ENCODE peak calls at places on chromosome 9, in six cellular contexts. One of them, this sample, is unnamed.

GRCh38 chr9:131614340-131614739 is 69.0 kb downstream of the PRRT1B start:
- DNase-seq in heart left ventricle: no peak
- DNase-seq in fibroblast of lung: no peak
- DNase-seq in psoas muscle: peak; percentile 36
- DNase-seq in lower lobe of right lung: peak; percentile 10
- DNase-seq in sigmoid colon: no peak
- DNase-seq in this sample: no peak

GRCh38 chr9:36731576-36731975 is 158.9 kb downstream of the MELK start:
- DNase-seq in heart left ventricle: no peak
- DNase-seq in fibroblast of lung: peak; percentile 84
- DNase-seq in psoas muscle: no peak
- DNase-seq in lower lobe of right lung: no peak
- DNase-seq in sigmoid colon: no peak
- DNase-seq in this sample: no peak

GRCh38 chr9:93300585-93301081 is 116.7 kb downstream of the WNK2 start:
- DNase-seq in heart left ventricle: no peak
- DNase-seq in fibroblast of lung: no peak
- DNase-seq in psoas muscle: no peak
- DNase-seq in lower lobe of right lung: no peak
- DNase-seq in sigmoid colon: peak; percentile 50
- DNase-seq in this sample: peak; percentile 8

GRCh38 chr9:130898552-130898852 is 1.9 kb upstream of the QRFP start:
- DNase-seq in heart left ventricle: no peak
- DNase-seq in fibroblast of lung: no peak
- DNase-seq in psoas muscle: no peak
- DNase-seq in lower lobe of right lung: no peak
- DNase-seq in sigmoid colon: no peak
- DNase-seq in this sample: no peak

GRCh38 chr9:133892193-133892920 is 99.8 kb downstream of the VAV2 start:
- DNase-seq in heart left ventricle: no peak
- DNase-seq in fibroblast of lung: no peak
- DNase-seq in psoas muscle: no peak
- DNase-seq in lower lobe of right lung: no peak
- DNase-seq in sigmoid colon: no peak
- DNase-seq in this sample: no peak

GRCh38 chr9:61665829-61666228 is 476.0 kb downstream of the SPATA31A7 start:
- DNase-seq in heart left ventricle: no peak
- DNase-seq in fibroblast of lung: no peak
- DNase-seq in psoas muscle: no peak
- DNase-seq in lower lobe of right lung: no peak
- DNase-seq in sigmoid colon: no peak
- DNase-seq in this sample: no peak

GRCh38 chr9:133754187-133754586 is 16.0 kb upstream of the SARDH start:
- DNase-seq in heart left ventricle: no peak
- DNase-seq in fibroblast of lung: no peak
- DNase-seq in psoas muscle: no peak
- DNase-seq in lower lobe of right lung: no peak
- DNase-seq in sigmoid colon: peak; percentile 20
- DNase-seq in this sample: peak; percentile 8

GRCh38 chr9:38091310-38092199 is 22.5 kb upstream of the SHB start:
- DNase-seq in heart left ventricle: no peak
- DNase-seq in fibroblast of lung: no peak
- DNase-seq in psoas muscle: no peak
- DNase-seq in lower lobe of right lung: no peak
- DNase-seq in sigmoid colon: peak; percentile 27
- DNase-seq in this sample: no peak

GRCh38 chr9:106930477-106930876 is 67.5 kb downstream of the ZNF462 start:
- DNase-seq in heart left ventricle: no peak
- DNase-seq in fibroblast of lung: no peak
- DNase-seq in psoas muscle: no peak
- DNase-seq in lower lobe of right lung: no peak
- DNase-seq in sigmoid colon: no peak
- DNase-seq in this sample: no peak
- H3K27ac ChIP-seq in heart left ventricle: no peak overlapping the region
- H3K27ac ChIP-seq in fibroblast of lung: no peak overlapping the region
- H3K27ac ChIP-seq in psoas muscle: no peak overlapping the region
- H3K27ac ChIP-seq in lower lobe of right lung: no peak overlapping the region
- H3K27ac ChIP-seq in sigmoid colon: peak overlapping the region; percentile 39
- H3K27ac ChIP-seq in this sample: no peak overlapping the region

DNA sequence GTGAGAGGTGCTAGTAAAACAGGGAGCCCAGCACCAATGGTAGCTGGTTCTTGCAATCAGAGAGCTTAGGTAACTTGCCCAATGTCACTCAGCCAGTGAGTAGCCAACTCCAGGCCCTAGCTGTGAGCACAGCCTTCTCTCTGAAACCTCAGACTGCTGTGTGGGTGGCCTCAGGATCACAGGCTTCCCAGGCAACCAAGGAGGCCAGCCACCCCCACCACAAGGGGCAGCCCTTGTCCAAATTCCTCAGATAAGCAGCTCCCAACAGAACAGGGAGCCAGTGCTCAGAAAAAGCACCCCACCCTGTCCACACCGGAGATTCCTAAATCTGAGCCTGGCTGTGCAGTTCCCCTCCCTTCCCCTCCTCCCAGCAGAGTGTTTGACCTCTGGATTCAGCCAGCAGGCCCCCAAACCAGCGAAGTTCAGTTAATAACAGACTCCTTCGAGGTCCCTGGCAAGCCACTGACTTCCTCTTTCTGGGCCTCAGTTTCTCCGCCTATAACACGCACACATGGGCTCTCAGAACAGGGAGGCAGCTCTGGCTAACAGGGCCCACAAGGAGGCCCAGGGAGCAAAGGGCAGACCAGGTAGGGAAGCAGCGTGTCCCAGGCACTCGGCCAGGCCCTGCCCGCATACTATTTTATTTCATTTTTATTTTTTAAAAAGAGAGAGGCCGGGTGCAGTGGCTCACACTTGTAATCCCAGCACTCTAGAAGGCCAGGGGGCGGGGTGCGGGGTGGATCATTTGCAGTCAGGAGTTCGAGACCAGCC is 2.7 kb downstream of the EEIG1 start:
- DNase-seq in heart left ventricle: peak; percentile 81
- DNase-seq in fibroblast of lung: peak; percentile 83
- DNase-seq in psoas muscle: peak; percentile 43
- DNase-seq in lower lobe of right lung: peak; percentile 79
- DNase-seq in sigmoid colon: peak; percentile 87
- DNase-seq in this sample: peak; percentile 87
- H3K4me1 ChIP-seq in heart left ventricle: peaks cover 77% of the 10 kb centered on the region
- H3K4me1 ChIP-seq in fibroblast of lung: peaks cover 21% of the 10 kb centered on the region
- H3K4me1 ChIP-seq in psoas muscle: peaks cover 79% of the 10 kb centered on the region
- H3K4me1 ChIP-seq in lower lobe of right lung: peaks cover 80% of the 10 kb centered on the region
- H3K4me1 ChIP-seq in sigmoid colon: peaks cover 67% of the 10 kb centered on the region
- H3K4me1 ChIP-seq in this sample: peaks cover 48% of the 10 kb centered on the region

GRCh38 chr9:96158909-96159575 is 142.9 kb downstream of the HSD17B3 start:
- DNase-seq in heart left ventricle: no peak
- DNase-seq in fibroblast of lung: no peak
- DNase-seq in psoas muscle: no peak
- DNase-seq in lower lobe of right lung: no peak
- DNase-seq in sigmoid colon: peak; percentile 18
- DNase-seq in this sample: no peak

GRCh38 chr9:96157675-96158074 is 144.3 kb downstream of the HSD17B3 start:
- DNase-seq in heart left ventricle: no peak
- DNase-seq in fibroblast of lung: no peak
- DNase-seq in psoas muscle: no peak
- DNase-seq in lower lobe of right lung: no peak
- DNase-seq in sigmoid colon: peak; percentile 2
- DNase-seq in this sample: no peak

GRCh38 chr9:96158147-96158546 is 143.8 kb downstream of the HSD17B3 start:
- DNase-seq in heart left ventricle: no peak
- DNase-seq in fibroblast of lung: no peak
- DNase-seq in psoas muscle: no peak
- DNase-seq in lower lobe of right lung: no peak
- DNase-seq in sigmoid colon: peak; percentile 28
- DNase-seq in this sample: no peak

GRCh38 chr9:96156151-96156550 is 145.8 kb downstream of the HSD17B3 start:
- DNase-seq in heart left ventricle: no peak
- DNase-seq in fibroblast of lung: peak; percentile 75
- DNase-seq in psoas muscle: no peak
- DNase-seq in lower lobe of right lung: no peak
- DNase-seq in sigmoid colon: peak; percentile 41
- DNase-seq in this sample: no peak

DNA sequence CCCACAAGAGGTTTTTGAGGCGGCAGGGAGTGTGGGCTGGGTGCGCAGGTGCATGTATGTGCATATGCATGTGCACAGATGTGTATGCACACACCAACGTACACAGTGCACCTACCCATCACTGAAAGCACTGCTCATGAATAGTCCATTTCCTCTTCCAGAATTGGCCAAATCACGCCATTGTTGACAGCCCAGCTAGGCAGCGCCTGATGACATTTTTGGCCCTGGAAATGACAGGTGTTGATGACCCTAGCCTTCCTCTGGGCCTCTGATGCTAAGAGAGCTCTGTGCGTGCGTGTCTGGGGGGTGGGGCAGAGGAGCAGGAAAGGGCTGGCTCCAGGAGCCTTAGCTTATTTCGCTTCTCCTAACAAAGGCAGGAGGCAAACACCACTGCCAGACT is 145.4 kb downstream of the HSD17B3 start:
- DNase-seq in heart left ventricle: no peak
- DNase-seq in fibroblast of lung: no peak
- DNase-seq in psoas muscle: no peak
- DNase-seq in lower lobe of right lung: no peak
- DNase-seq in sigmoid colon: peak; percentile 20
- DNase-seq in this sample: no peak
- H3K27ac ChIP-seq in heart left ventricle: no peak overlapping the region
- H3K27ac ChIP-seq in fibroblast of lung: no peak overlapping the region
- H3K27ac ChIP-seq in psoas muscle: no peak overlapping the region
- H3K27ac ChIP-seq in lower lobe of right lung: no peak overlapping the region
- H3K27ac ChIP-seq in sigmoid colon: no peak overlapping the region
- H3K27ac ChIP-seq in this sample: no peak overlapping the region

DNA sequence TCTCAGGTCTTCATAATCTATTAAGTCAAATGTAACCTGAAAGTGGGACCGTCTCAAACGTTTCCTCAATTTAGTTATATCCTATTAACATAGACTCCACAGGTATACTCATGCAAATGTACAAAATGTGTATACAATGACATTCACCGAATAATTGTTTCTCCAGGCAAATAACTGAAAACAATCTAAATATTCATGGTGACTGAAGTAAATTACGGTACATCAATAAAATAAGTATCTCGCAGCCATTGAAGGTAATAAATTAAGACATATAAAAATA is 482 bp downstream of the IARS1 start:
- DNase-seq in heart left ventricle: no peak
- DNase-seq in fibroblast of lung: no peak
- DNase-seq in psoas muscle: no peak
- DNase-seq in lower lobe of right lung: no peak
- DNase-seq in sigmoid colon: no peak
- DNase-seq in this sample: no peak
- H3K4me1 ChIP-seq in heart left ventricle: peaks cover 28% of the 10 kb centered on the region
- H3K4me1 ChIP-seq in fibroblast of lung: peaks cover 2% of the 10 kb centered on the region
- H3K4me1 ChIP-seq in psoas muscle: peaks cover 19% of the 10 kb centered on the region
- H3K4me1 ChIP-seq in lower lobe of right lung: peaks cover 24% of the 10 kb centered on the region
- H3K4me1 ChIP-seq in sigmoid colon: peaks cover 26% of the 10 kb centered on the region
- H3K4me1 ChIP-seq in this sample: peaks cover 5% of the 10 kb centered on the region

GRCh38 chr9:129814432-129815223 is 9.3 kb downstream of the TOR1A start:
- DNase-seq in heart left ventricle: no peak
- DNase-seq in fibroblast of lung: no peak
- DNase-seq in psoas muscle: no peak
- DNase-seq in lower lobe of right lung: peak; percentile 40
- DNase-seq in sigmoid colon: no peak
- DNase-seq in this sample: no peak

GRCh38 chr9:129811967-129812363 is 9.0 kb downstream of the TOR1B start:
- DNase-seq in heart left ventricle: no peak
- DNase-seq in fibroblast of lung: no peak
- DNase-seq in psoas muscle: no peak
- DNase-seq in lower lobe of right lung: no peak
- DNase-seq in sigmoid colon: no peak
- DNase-seq in this sample: no peak

GRCh38 chr9:129813661-129814060 is 10.3 kb downstream of the TOR1A start:
- DNase-seq in heart left ventricle: no peak
- DNase-seq in fibroblast of lung: no peak
- DNase-seq in psoas muscle: no peak
- DNase-seq in lower lobe of right lung: peak; percentile 13
- DNase-seq in sigmoid colon: no peak
- DNase-seq in this sample: no peak

GRCh38 chr9:129810788-129811187 is 7.8 kb downstream of the TOR1B start:
- DNase-seq in heart left ventricle: no peak
- DNase-seq in fibroblast of lung: no peak
- DNase-seq in psoas muscle: no peak
- DNase-seq in lower lobe of right lung: no peak
- DNase-seq in sigmoid colon: no peak
- DNase-seq in this sample: no peak

GRCh38 chr9:129812385-129812784 is 9.4 kb downstream of the TOR1B start:
- DNase-seq in heart left ventricle: no peak
- DNase-seq in fibroblast of lung: no peak
- DNase-seq in psoas muscle: no peak
- DNase-seq in lower lobe of right lung: no peak
- DNase-seq in sigmoid colon: no peak
- DNase-seq in this sample: no peak
- H3K27ac ChIP-seq in heart left ventricle: no peak overlapping the region
- H3K27ac ChIP-seq in fibroblast of lung: no peak overlapping the region
- H3K27ac ChIP-seq in psoas muscle: no peak overlapping the region
- H3K27ac ChIP-seq in lower lobe of right lung: no peak overlapping the region
- H3K27ac ChIP-seq in sigmoid colon: no peak overlapping the region
- H3K27ac ChIP-seq in this sample: no peak overlapping the region